ENCODE peak calls at places on chromosomes 4 and X, in four cellular contexts. D, C, B and R are unnamed samples.

GRCh38 chr4:8554555-8555100 is 25.6 kb upstream of the GPR78 start:
- DNase-seq in D (no peak), C (no peak), B (no peak), R (no peak)

GRCh38 chr4:16794816-16795445 is 103.5 kb downstream of the LDB2 start:
- DNase-seq in D (peak), C (no peak), B (peak), R (no peak)

GRCh38 chr4:87363552-87363951 is 27.4 kb downstream of the HSD17B11 start:
- DNase-seq in D (no peak), C (no peak), B (no peak), R (no peak)

GRCh38 chr4:89056953-89057398 is at the start of gene FAM13A:
- DNase-seq in D (peak), C (peak), B (peak), R (peak)

GRCh38 chr4:60400599-60400998 is 799.5 kb upstream of the ADGRL3 start:
- DNase-seq in D (no peak), C (no peak), B (no peak), R (no peak)

GRCh38 chr4:143270266-143270838 is 66.3 kb upstream of the GAB1 start:
- DNase-seq in D (no peak), C (no peak), B (no peak), R (no peak)

GRCh38 chr4:23970193-23970850 is 80.5 kb upstream of the PPARGC1A start:
- DNase-seq in D (no peak), C (no peak), B (no peak), R (no peak)

GRCh38 chr4:84718699-84719098 is 135.8 kb downstream of the CDS1 start:
- DNase-seq in D (no peak), C (no peak), B (no peak), R (no peak)

GRCh38 chr4:110472583-110473329 is 3.2 kb upstream of the ENPEP start:
- DNase-seq in D (no peak), C (no peak), B (no peak), R (no peak)

GRCh38 chr4:87555751-87556619 is 26.8 kb upstream of the SPARCL1 start:
- DNase-seq in D (no peak), C (no peak), B (no peak), R (peak)

GRCh38 chr4:86653237-86653865 is 59.2 kb downstream of the PTPN13 start:
- DNase-seq in D (peak), C (no peak), B (peak), R (peak)

GRCh38 chrX:3939967-3940610 is 226.6 kb upstream of the PRKX start:
- DNase-seq in D (peak), C (no peak), B (no peak), R (peak)

GRCh38 chrX:36961590-36961989 is 46.6 kb upstream of the FAM47C start:
- DNase-seq in D (peak), C (no peak), B (peak), R (peak)

GRCh38 chr4:145308598-145308997 is 128.2 kb upstream of the OTUD4 start:
- DNase-seq in D (no peak), C (peak), B (no peak), R (no peak)

GRCh38 chrX:153989971-153990655 is 17.6 kb downstream of the TMEM187 start:
- DNase-seq in D (no peak), C (no peak), B (no peak), R (no peak)

DNA sequence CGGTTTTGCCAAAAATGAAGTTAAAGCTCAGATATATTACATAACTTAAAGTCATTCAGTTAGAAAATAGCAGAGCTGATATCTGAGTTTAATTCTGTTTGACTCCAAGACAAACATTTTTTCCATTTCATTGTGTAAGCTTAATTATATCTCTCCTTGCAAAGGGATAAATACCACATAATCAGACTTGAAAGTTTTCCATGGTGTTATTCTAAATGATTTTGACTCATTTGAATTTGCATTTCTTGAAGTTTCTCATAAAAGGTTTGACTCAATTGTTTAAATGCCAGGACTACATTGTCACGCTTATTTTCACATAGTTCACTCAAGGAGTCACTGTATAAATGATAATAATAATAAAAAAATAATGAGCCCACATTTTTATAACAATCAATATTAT is 39.4 kb upstream of the DDX60 start:
- DNase-seq in D (no peak), C (no peak), B (no peak), R (no peak)
- TF ChIP-seq BHLHE40 in D (no peak), C (no peak), B (no peak), R (no peak)

GRCh38 chr4:111808174-111808573 is 337.1 kb upstream of the FAM241A start:
- DNase-seq in D (no peak), C (no peak), B (no peak), R (no peak)

GRCh38 chr4:111802191-111802590 is 343.1 kb upstream of the FAM241A start:
- DNase-seq in D (no peak), C (no peak), B (no peak), R (no peak)

GRCh38 chr4:111807556-111807955 is 337.7 kb upstream of the FAM241A start:
- DNase-seq in D (no peak), C (no peak), B (no peak), R (no peak)

GRCh38 chr4:111811661-111812060 is 333.6 kb upstream of the FAM241A start:
- DNase-seq in D (no peak), C (no peak), B (no peak), R (no peak)

DNA sequence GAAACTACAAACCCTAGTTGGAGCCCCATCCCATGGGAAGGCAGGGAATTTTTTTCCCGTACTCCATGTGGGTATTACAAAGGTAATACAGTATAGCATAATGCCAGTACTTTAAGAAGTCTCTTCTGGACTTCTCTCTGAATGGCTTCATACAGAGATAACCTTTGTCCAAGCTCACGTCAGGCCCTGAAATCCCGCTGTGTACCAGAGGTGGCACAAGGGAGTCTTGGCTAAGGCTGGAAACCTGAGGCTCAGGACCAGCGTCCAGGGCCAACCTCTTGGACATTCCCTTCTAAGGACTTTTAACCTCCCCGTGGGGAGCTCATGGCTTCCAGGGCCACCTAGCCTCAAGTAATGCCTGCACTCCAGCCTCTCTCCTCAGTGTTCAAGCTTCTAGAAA is 338.9 kb upstream of the FAM241A start:
- DNase-seq in D (no peak), C (no peak), B (peak), R (peak)
- TF ChIP-seq CHD2 in D (no peak), C (no peak), B (no peak), R (no peak)

DNA sequence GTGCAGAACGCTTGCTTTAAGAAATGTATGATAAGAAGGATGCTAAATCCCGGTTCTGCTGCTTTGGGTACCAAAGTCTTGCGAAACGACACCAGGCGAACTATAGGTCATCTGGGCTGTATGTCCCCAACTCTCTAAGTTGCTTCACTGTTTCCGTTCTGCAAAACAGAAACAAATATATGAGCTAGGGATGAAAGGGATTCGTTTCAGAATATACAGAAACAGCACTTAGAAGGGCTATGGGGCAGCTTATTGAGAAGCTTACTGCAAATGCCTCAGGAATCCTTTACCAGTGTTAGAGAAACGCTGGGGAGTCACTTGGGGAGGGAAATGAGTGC is 293 bp upstream of the LRCH2 start:
- DNase-seq in D (no peak), C (no peak), B (no peak), R (no peak)
- TF ChIP-seq BHLHE40 in D (no peak), C (no peak), B (no peak), R (no peak)

DNA sequence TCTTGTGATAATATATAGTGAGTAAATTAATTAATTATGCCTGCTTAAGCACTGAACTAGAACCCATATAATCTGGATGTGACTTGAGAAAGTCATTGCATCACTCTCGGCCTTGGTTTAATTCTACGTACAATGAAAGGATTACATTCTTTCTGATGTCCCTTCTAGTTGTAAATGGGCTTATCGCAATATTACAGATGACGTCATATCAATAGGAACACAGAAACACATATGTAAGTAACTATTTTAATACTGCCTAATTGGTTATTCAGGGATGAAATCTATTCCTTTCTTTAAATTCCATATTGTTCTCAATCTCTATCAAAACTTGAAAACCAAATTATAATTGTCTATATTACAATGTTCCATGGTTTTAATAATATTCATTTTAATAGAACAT is 504.6 kb downstream of the PRR32 start:
- DNase-seq in D (no peak), C (no peak), B (no peak), R (no peak)
- TF ChIP-seq CHD2 in D (no peak), C (no peak), B (no peak), R (no peak)

GRCh38 chr4:1862055-1862911 is 6.3 kb upstream of the LETM1 start:
- DNase-seq in D (no peak), C (no peak), B (no peak), R (no peak)
- TF ChIP-seq BHLHE40 in D (no peak), C (no peak), B (no peak), R (no peak)

GRCh38 chr4:153486281-153487151 is 20.4 kb downstream of the TMEM131L start:
- DNase-seq in D (no peak), C (no peak), B (peak), R (peak)
- TF ChIP-seq CHD2 in D (no peak), C (no peak), B (no peak), R (no peak)